ENCODE peak calls at places on chromosomes 7 and 10, in six cellular contexts. One of them, this sample, is unnamed.

GRCh38 chr7:154503962-154504550 is 451.9 kb downstream of the DPP6 start:
- DNase-seq in M059J: peak
- DNase-seq in CD4-positive, CD25-positive, alpha-beta regulatory T cell: peak
- DNase-seq in neural crest cell: no peak
- DNase-seq in stimulated activated CD8-positive, alpha-beta memory T cell treated with anti-CD3 and anti-CD28 coated beads, Interleukin-2, amount 100 ng/mL, for 1 hour: no peak
- DNase-seq in lung: no peak
- DNase-seq in this sample: no peak

GRCh38 chr7:131919920-131920709 is 363.7 kb upstream of the PODXL start:
- DNase-seq in M059J: no peak
- DNase-seq in CD4-positive, CD25-positive, alpha-beta regulatory T cell: no peak
- DNase-seq in neural crest cell: no peak
- DNase-seq in stimulated activated CD8-positive, alpha-beta memory T cell treated with anti-CD3 and anti-CD28 coated beads, Interleukin-2, amount 100 ng/mL, for 1 hour: no peak
- DNase-seq in lung: no peak
- DNase-seq in this sample: no peak

GRCh38 chr10:103193820-103194529 is 903 bp upstream of the NT5C2 start:
- DNase-seq in M059J: peak
- DNase-seq in CD4-positive, CD25-positive, alpha-beta regulatory T cell: no peak
- DNase-seq in neural crest cell: no peak
- DNase-seq in stimulated activated CD8-positive, alpha-beta memory T cell treated with anti-CD3 and anti-CD28 coated beads, Interleukin-2, amount 100 ng/mL, for 1 hour: no peak
- DNase-seq in lung: no peak
- DNase-seq in this sample: no peak

GRCh38 chr7:114370177-114370576 is 44.4 kb upstream of the FOXP2 start:
- DNase-seq in M059J: no peak
- DNase-seq in CD4-positive, CD25-positive, alpha-beta regulatory T cell: no peak
- DNase-seq in neural crest cell: no peak
- DNase-seq in stimulated activated CD8-positive, alpha-beta memory T cell treated with anti-CD3 and anti-CD28 coated beads, Interleukin-2, amount 100 ng/mL, for 1 hour: no peak
- DNase-seq in lung: no peak
- DNase-seq in this sample: no peak

GRCh38 chr10:12969951-12970350 is 31.6 kb downstream of the CCDC3 start:
- DNase-seq in M059J: no peak
- DNase-seq in CD4-positive, CD25-positive, alpha-beta regulatory T cell: no peak
- DNase-seq in neural crest cell: no peak
- DNase-seq in stimulated activated CD8-positive, alpha-beta memory T cell treated with anti-CD3 and anti-CD28 coated beads, Interleukin-2, amount 100 ng/mL, for 1 hour: no peak
- DNase-seq in lung: no peak
- DNase-seq in this sample: no peak

GRCh38 chr7:147861058-147861716 is 729.4 kb upstream of the C7orf33 start:
- DNase-seq in M059J: no peak
- DNase-seq in CD4-positive, CD25-positive, alpha-beta regulatory T cell: no peak
- DNase-seq in neural crest cell: no peak
- DNase-seq in stimulated activated CD8-positive, alpha-beta memory T cell treated with anti-CD3 and anti-CD28 coated beads, Interleukin-2, amount 100 ng/mL, for 1 hour: no peak
- DNase-seq in lung: no peak
- DNase-seq in this sample: no peak

GRCh38 chr10:5571826-5572225 is 47.1 kb downstream of the CALML3 start:
- DNase-seq in M059J: no peak
- DNase-seq in CD4-positive, CD25-positive, alpha-beta regulatory T cell: no peak
- DNase-seq in neural crest cell: no peak
- DNase-seq in stimulated activated CD8-positive, alpha-beta memory T cell treated with anti-CD3 and anti-CD28 coated beads, Interleukin-2, amount 100 ng/mL, for 1 hour: no peak
- DNase-seq in lung: no peak
- DNase-seq in this sample: no peak

GRCh38 chr7:14698239-14698638 is 204.3 kb downstream of the DGKB start:
- DNase-seq in M059J: peak
- DNase-seq in CD4-positive, CD25-positive, alpha-beta regulatory T cell: peak
- DNase-seq in neural crest cell: no peak
- DNase-seq in stimulated activated CD8-positive, alpha-beta memory T cell treated with anti-CD3 and anti-CD28 coated beads, Interleukin-2, amount 100 ng/mL, for 1 hour: no peak
- DNase-seq in lung: no peak
- DNase-seq in this sample: no peak

GRCh38 chr10:102644646-102645387 is 538 bp downstream of the TRIM8 start:
- DNase-seq in M059J: peak
- DNase-seq in CD4-positive, CD25-positive, alpha-beta regulatory T cell: peak
- DNase-seq in neural crest cell: peak
- DNase-seq in stimulated activated CD8-positive, alpha-beta memory T cell treated with anti-CD3 and anti-CD28 coated beads, Interleukin-2, amount 100 ng/mL, for 1 hour: peak
- DNase-seq in lung: peak
- DNase-seq in this sample: peak

GRCh38 chr7:110522751-110523200 is 568.2 kb upstream of the LRRN3 start:
- DNase-seq in M059J: peak
- DNase-seq in CD4-positive, CD25-positive, alpha-beta regulatory T cell: no peak
- DNase-seq in neural crest cell: no peak
- DNase-seq in stimulated activated CD8-positive, alpha-beta memory T cell treated with anti-CD3 and anti-CD28 coated beads, Interleukin-2, amount 100 ng/mL, for 1 hour: no peak
- DNase-seq in lung: no peak
- DNase-seq in this sample: no peak

GRCh38 chr10:86953747-86954680 is 3.4 kb downstream of the MMRN2 start:
- DNase-seq in M059J: no peak
- DNase-seq in CD4-positive, CD25-positive, alpha-beta regulatory T cell: no peak
- DNase-seq in neural crest cell: peak
- DNase-seq in stimulated activated CD8-positive, alpha-beta memory T cell treated with anti-CD3 and anti-CD28 coated beads, Interleukin-2, amount 100 ng/mL, for 1 hour: no peak
- DNase-seq in lung: peak
- DNase-seq in this sample: no peak

GRCh38 chr10:6743291-6743849 is 163.3 kb upstream of the PRKCQ start:
- DNase-seq in M059J: no peak
- DNase-seq in CD4-positive, CD25-positive, alpha-beta regulatory T cell: no peak
- DNase-seq in neural crest cell: no peak
- DNase-seq in stimulated activated CD8-positive, alpha-beta memory T cell treated with anti-CD3 and anti-CD28 coated beads, Interleukin-2, amount 100 ng/mL, for 1 hour: no peak
- DNase-seq in lung: no peak
- DNase-seq in this sample: no peak

GRCh38 chr10:44955408-44956070 is 4.1 kb upstream of the RASSF4 start:
- DNase-seq in M059J: no peak
- DNase-seq in CD4-positive, CD25-positive, alpha-beta regulatory T cell: no peak
- DNase-seq in neural crest cell: no peak
- DNase-seq in stimulated activated CD8-positive, alpha-beta memory T cell treated with anti-CD3 and anti-CD28 coated beads, Interleukin-2, amount 100 ng/mL, for 1 hour: no peak
- DNase-seq in lung: no peak
- DNase-seq in this sample: no peak

GRCh38 chr10:84696610-84697009 is 368.2 kb downstream of the CCSER2 start:
- DNase-seq in M059J: no peak
- DNase-seq in CD4-positive, CD25-positive, alpha-beta regulatory T cell: no peak
- DNase-seq in neural crest cell: no peak
- DNase-seq in stimulated activated CD8-positive, alpha-beta memory T cell treated with anti-CD3 and anti-CD28 coated beads, Interleukin-2, amount 100 ng/mL, for 1 hour: no peak
- DNase-seq in lung: peak
- DNase-seq in this sample: no peak

GRCh38 chr7:143499246-143499645 is 21.6 kb downstream of the TAS2R41 start:
- DNase-seq in M059J: peak
- DNase-seq in CD4-positive, CD25-positive, alpha-beta regulatory T cell: no peak
- DNase-seq in neural crest cell: no peak
- DNase-seq in stimulated activated CD8-positive, alpha-beta memory T cell treated with anti-CD3 and anti-CD28 coated beads, Interleukin-2, amount 100 ng/mL, for 1 hour: no peak
- DNase-seq in lung: no peak
- DNase-seq in this sample: no peak

GRCh38 chr7:136874393-136875032 is 6.1 kb downstream of the CHRM2 start:
- DNase-seq in M059J: peak
- DNase-seq in CD4-positive, CD25-positive, alpha-beta regulatory T cell: no peak
- DNase-seq in neural crest cell: no peak
- DNase-seq in stimulated activated CD8-positive, alpha-beta memory T cell treated with anti-CD3 and anti-CD28 coated beads, Interleukin-2, amount 100 ng/mL, for 1 hour: no peak
- DNase-seq in lung: no peak
- DNase-seq in this sample: no peak

GRCh38 chr7:142556745-142557144 is 192.5 kb upstream of the PRSS1 start:
- DNase-seq in M059J: peak
- DNase-seq in CD4-positive, CD25-positive, alpha-beta regulatory T cell: peak
- DNase-seq in neural crest cell: no peak
- DNase-seq in stimulated activated CD8-positive, alpha-beta memory T cell treated with anti-CD3 and anti-CD28 coated beads, Interleukin-2, amount 100 ng/mL, for 1 hour: no peak
- DNase-seq in lung: peak
- DNase-seq in this sample: no peak

GRCh38 chr7:105202561-105203130 is 186.1 kb downstream of the SRPK2 start:
- DNase-seq in M059J: peak
- DNase-seq in CD4-positive, CD25-positive, alpha-beta regulatory T cell: no peak
- DNase-seq in neural crest cell: no peak
- DNase-seq in stimulated activated CD8-positive, alpha-beta memory T cell treated with anti-CD3 and anti-CD28 coated beads, Interleukin-2, amount 100 ng/mL, for 1 hour: no peak
- DNase-seq in lung: no peak
- DNase-seq in this sample: no peak

GRCh38 chr7:85130702-85131101 is 56.2 kb downstream of the SEMA3D start:
- DNase-seq in M059J: peak
- DNase-seq in CD4-positive, CD25-positive, alpha-beta regulatory T cell: no peak
- DNase-seq in neural crest cell: no peak
- DNase-seq in stimulated activated CD8-positive, alpha-beta memory T cell treated with anti-CD3 and anti-CD28 coated beads, Interleukin-2, amount 100 ng/mL, for 1 hour: no peak
- DNase-seq in lung: no peak
- DNase-seq in this sample: no peak

GRCh38 chr10:91887075-91887899 is 22.0 kb downstream of the FGFBP3 start:
- DNase-seq in M059J: peak
- DNase-seq in CD4-positive, CD25-positive, alpha-beta regulatory T cell: peak
- DNase-seq in neural crest cell: peak
- DNase-seq in stimulated activated CD8-positive, alpha-beta memory T cell treated with anti-CD3 and anti-CD28 coated beads, Interleukin-2, amount 100 ng/mL, for 1 hour: peak
- DNase-seq in lung: no peak
- DNase-seq in this sample: peak

GRCh38 chr10:113454341-113455061 is 98.4 kb upstream of the HABP2 start:
- DNase-seq in M059J: no peak
- DNase-seq in CD4-positive, CD25-positive, alpha-beta regulatory T cell: peak
- DNase-seq in neural crest cell: peak
- DNase-seq in stimulated activated CD8-positive, alpha-beta memory T cell treated with anti-CD3 and anti-CD28 coated beads, Interleukin-2, amount 100 ng/mL, for 1 hour: no peak
- DNase-seq in lung: no peak
- DNase-seq in this sample: no peak